ENCODE peak calls at places on chromosomes 4 and X, in eight cellular contexts. V is WERI-Rb-1; R is fibroblast of lung; T is body of pancreas; W is stimulated activated CD4-positive, alpha-beta T cell treated with anti-CD3 and anti-CD28 coated beads, Interleukin-12 subunit alpha, Interleukin-12 subunit beta, amount 100 ng/mL, for 4 hours; U is WTC11; Y is HCEC 1CT; L is aorta. X is an unnamed sample.

GRCh38 chrX:44025611-44026010 is 52.4 kb upstream of the NDP start:
- DNase-seq in V (no peak), R (peak), T (no peak), W (no peak), U (no peak), Y (peak), L (no peak), X (no peak)

GRCh38 chr4:113540859-113541258 is 220.7 kb downstream of the CAMK2D start:
- DNase-seq in V (no peak), R (peak), T (peak), W (peak), U (no peak), Y (peak), L (no peak), X (no peak)

GRCh38 chrX:37441377-37441776 is 92.2 kb downstream of the PRRG1 start:
- DNase-seq in V (no peak), R (no peak), T (no peak), W (no peak), U (no peak), Y (no peak), L (no peak), X (no peak)

GRCh38 chr4:113976937-113977855 is 2.3 kb downstream of the ARSJ start:
- DNase-seq in V (no peak), R (peak), T (no peak), W (no peak), U (no peak), Y (no peak), L (no peak), X (no peak)

GRCh38 chrX:2732076-2732475 is 19.8 kb upstream of the XG start:
- DNase-seq in V (no peak), R (no peak), T (no peak), W (no peak), U (no peak), Y (no peak), L (no peak), X (no peak)

GRCh38 chrX:25721564-25721963 is 416.6 kb upstream of the MAGEB18 start:
- DNase-seq in V (no peak), R (peak), T (no peak), W (no peak), U (no peak), Y (no peak), L (no peak), X (no peak)

GRCh38 chr4:113436360-113436759 is 325.2 kb downstream of the CAMK2D start:
- DNase-seq in V (no peak), R (peak), T (peak), W (no peak), U (no peak), Y (peak), L (no peak), X (no peak)

GRCh38 chr4:17494258-17494657 is 17.6 kb downstream of the QDPR start:
- DNase-seq in V (no peak), R (peak), T (no peak), W (peak), U (no peak), Y (peak), L (no peak), X (peak)

GRCh38 chr4:116551798-116552197 is 533.6 kb downstream of the TRAM1L1 start:
- DNase-seq in V (no peak), R (no peak), T (no peak), W (no peak), U (no peak), Y (no peak), L (no peak), X (no peak)

GRCh38 chrX:119343856-119344255 is 55.3 kb upstream of the SLC25A43 start:
- DNase-seq in V (no peak), R (no peak), T (no peak), W (no peak), U (no peak), Y (no peak), L (no peak), X (no peak)

GRCh38 chr4:123603165-123603564 is 206.6 kb downstream of the SPRY1 start:
- DNase-seq in V (no peak), R (peak), T (peak), W (no peak), U (no peak), Y (peak), L (no peak), X (peak)